ENCODE peak calls at places on chromosomes 13 and 19, in seven cellular contexts. S is endothelial cell of umbilical vein, P is K562, Z is SK-N-SH, D is GM12878, O is HepG2, Y is H1. V is an unnamed sample.
A peak's percentile ranks its signal among the peaks of the same experiment; 100 is the strongest.

GRCh38 chr13:60431108-60431700 is 34.2 kb downstream of the TDRD3 start:
- DNase-seq in D (peak; percentile 61), P (peak; percentile 19), O (peak; percentile 47), Z (peak; percentile 36), S (peak; percentile 80), Y (no peak), V (peak; percentile 46)

GRCh38 chr13:20340136-20340758 is 108.1 kb upstream of the GJB6 start:
- DNase-seq in Z (no peak), P (no peak), Y (no peak), O (no peak), S (no peak), D (no peak), V (no peak)

GRCh38 chr19:46613525-46613924 is 11.4 kb downstream of the PTGIR start:
- DNase-seq in Z (no peak), P (no peak), S (no peak), Y (no peak), O (no peak), D (no peak), V (no peak)

GRCh38 chr13:91045351-91046034 is 302.0 kb upstream of the MIR17HG start:
- DNase-seq in D (no peak), O (no peak), P (no peak), Y (no peak), Z (peak; percentile 12), S (no peak), V (peak; percentile 12)

GRCh38 chr13:97279913-97280312 is 57.8 kb downstream of the MBNL2 start:
- DNase-seq in O (no peak), Y (no peak), S (peak; percentile 80), P (no peak), D (no peak), Z (no peak), V (no peak)

GRCh38 chr13:107138468-107138867 is 570.5 kb upstream of the ARGLU1 start:
- DNase-seq in S (no peak), P (no peak), Z (no peak), D (no peak), Y (no peak), O (no peak), V (no peak)

GRCh38 chr19:41133260-41133659 is 19.0 kb downstream of the CYP2F1 start:
- DNase-seq in O (no peak), Y (no peak), P (no peak), S (no peak), D (no peak), Z (no peak), V (no peak)

GRCh38 chr13:79917628-79918027 is 423.3 kb downstream of the SPRY2 start:
- DNase-seq in Z (no peak), S (no peak), D (no peak), O (no peak), Y (no peak), P (no peak), V (no peak)

GRCh38 chr19:38557205-38557799 is 60.5 kb downstream of the MAP4K1 start:
- DNase-seq in O (no peak), S (no peak), Z (no peak), D (peak; percentile 85), P (peak; percentile 77), Y (no peak), V (no peak)

GRCh38 chr13:73715114-73715909 is 418.9 kb downstream of the KLF12 start:
- DNase-seq in Y (no peak), O (no peak), D (peak; percentile 31), P (no peak), S (no peak), Z (no peak), V (no peak)
- TF ChIP-seq MAX in Y (no peak), O (no peak), D (no peak), P (no peak), S (no peak), Z (no peak), V (no peak)

DNA sequence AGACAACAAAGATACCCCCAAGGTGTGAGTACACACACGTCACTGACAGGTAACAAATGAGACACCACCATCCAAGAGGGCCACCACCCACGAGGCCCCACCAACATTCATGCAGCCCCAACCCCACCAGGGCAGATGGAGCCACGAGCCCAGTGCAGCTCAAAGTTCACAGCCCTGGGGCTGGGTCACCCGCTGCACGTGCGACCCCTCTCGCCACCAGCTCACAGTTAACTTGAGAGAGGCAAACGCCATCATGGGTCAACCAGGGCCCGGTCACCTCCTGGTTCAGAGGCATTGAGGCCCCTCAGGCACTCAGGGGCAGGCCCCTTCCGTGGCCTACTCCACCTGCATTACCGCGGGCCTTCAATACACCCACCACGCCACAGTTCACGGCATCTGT is 49.8 kb downstream of the EPS15L1 start:
- DNase-seq in Y (no peak), Z (no peak), P (no peak), D (no peak), O (no peak), S (no peak), V (no peak)
- TF ChIP-seq POLR2AphosphoS5 in Y (no peak), Z (no peak), P (no peak), D (no peak), O (no peak), S (no peak), V (no peak)

GRCh38 chr13:112140366-112140765 is 73.4 kb downstream of the SOX1 start:
- DNase-seq in Z (no peak), O (no peak), Y (no peak), P (no peak), D (no peak), S (no peak), V (no peak)

GRCh38 chr13:112142401-112142930 is 75.5 kb downstream of the SOX1 start:
- DNase-seq in Y (no peak), O (no peak), P (no peak), Z (no peak), D (no peak), S (no peak), V (no peak)

GRCh38 chr13:112143753-112144615 is 77.0 kb downstream of the SOX1 start:
- DNase-seq in S (no peak), O (no peak), P (no peak), D (no peak), Z (no peak), Y (no peak), V (no peak)

GRCh38 chr13:112143046-112143752 is 76.2 kb downstream of the SOX1 start:
- DNase-seq in O (no peak), Z (no peak), P (no peak), D (no peak), Y (no peak), S (no peak), V (no peak)

GRCh38 chr13:112141643-112142400 is 74.9 kb downstream of the SOX1 start:
- DNase-seq in O (no peak), P (no peak), S (no peak), Y (no peak), Z (no peak), D (no peak), V (no peak)
- TF ChIP-seq MAX in O (no peak), P (no peak), S (no peak), Y (no peak), Z (no peak), D (no peak), V (no peak)

DNA sequence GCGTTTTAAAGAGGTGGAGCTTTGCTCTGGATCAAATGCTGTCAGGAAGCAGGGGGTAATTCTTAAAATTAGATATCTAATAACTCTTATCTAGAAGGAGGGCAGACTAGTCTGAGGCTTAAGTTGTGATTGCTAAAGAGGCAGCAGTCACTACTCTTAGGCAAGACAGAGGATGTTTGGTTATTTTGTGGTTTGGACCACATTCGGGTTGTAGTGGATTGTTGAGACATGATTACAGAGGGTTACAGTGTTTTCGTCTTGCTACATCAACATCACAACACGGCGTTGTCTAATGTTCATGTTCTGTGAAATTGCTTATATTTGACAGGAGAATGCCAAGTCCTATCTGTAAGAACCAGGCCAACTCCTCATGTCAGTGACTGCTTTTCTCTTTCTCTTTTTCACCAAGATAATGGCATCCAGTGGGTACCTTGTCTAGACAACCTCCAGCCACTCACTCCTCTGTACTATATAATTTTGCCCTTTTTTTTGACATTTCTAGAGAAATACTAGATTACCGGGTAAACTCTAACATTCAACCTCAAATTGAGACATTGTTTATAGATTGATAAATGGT is 16.8 kb upstream of the TM9SF2 start:
- DNase-seq in S (no peak), P (no peak), O (no peak), Y (no peak), D (no peak), Z (no peak), V (no peak)
- TF ChIP-seq POLR2AphosphoS5 in S (no peak), P (no peak), O (no peak), Y (no peak), D (no peak), Z (no peak), V (no peak)

DNA sequence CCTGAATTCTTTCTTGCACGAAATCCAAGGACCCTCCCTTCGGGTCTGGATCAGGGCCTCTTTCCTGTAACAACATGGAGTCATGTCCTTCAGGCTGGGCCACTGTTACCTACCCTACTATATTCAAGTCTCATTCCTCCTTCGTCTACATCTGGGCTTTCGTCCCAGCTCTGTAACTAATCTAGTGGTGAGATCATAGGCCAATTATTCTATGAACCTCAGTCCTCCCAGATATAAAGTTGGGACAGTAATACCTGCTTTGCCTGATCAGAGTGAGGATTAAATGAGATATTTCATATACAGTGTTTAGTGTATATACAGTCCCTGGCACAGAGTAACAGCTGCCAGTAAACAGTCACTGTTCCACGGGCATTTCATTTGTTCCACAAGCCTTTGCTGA is 48.3 kb upstream of the ATP12A start:
- DNase-seq in Z (no peak), P (no peak), S (no peak), D (no peak), O (no peak), Y (no peak), V (no peak)
- TF ChIP-seq MAX in Z (no peak), P (no peak), S (no peak), D (no peak), O (no peak), Y (no peak), V (no peak)

GRCh38 chr19:11481777-11482383 is 1.0 kb upstream of the ELAVL3 start:
- DNase-seq in Y (peak; percentile 79), D (peak; percentile 54), S (peak; percentile 81), O (peak; percentile 52), Z (peak; percentile 93), P (peak; percentile 95), V (no peak)

GRCh38 chr19:11480081-11480926 is 542 bp downstream of the ELAVL3 start:
- DNase-seq in S (no peak), P (no peak), Y (no peak), Z (peak; percentile 70), O (no peak), D (no peak), V (no peak)

GRCh38 chr19:11480927-11481776 is at the start of gene ELAVL3:
- DNase-seq in O (no peak), P (no peak), Y (no peak), D (no peak), Z (peak; percentile 91), S (no peak), V (no peak)

GRCh38 chr19:11483176-11484111 is 2.6 kb upstream of the ELAVL3 start:
- DNase-seq in Y (no peak), O (no peak), P (no peak), Z (peak; percentile 29), D (no peak), S (no peak), V (no peak)

GRCh38 chr19:11482384-11483050 is 1.7 kb upstream of the ELAVL3 start:
- DNase-seq in O (peak; percentile 45), P (peak; percentile 93), S (peak; percentile 78), Y (peak; percentile 53), D (peak; percentile 50), Z (peak; percentile 97), V (peak; percentile 51)
- TF ChIP-seq POLR2AphosphoS5 in O (no peak), P (no peak), S (peak; percentile 87), Y (no peak), D (no peak), Z (no peak), V (peak; percentile 79)

V was measured in HCT116.